ENCODE peak calls at places on chromosome 11, in nine cellular contexts. E is HFFc6; M is MM.1S; Q is activated T-cell treated with anti-CD3 and anti-CD28 coated beads, Interleukin-2, amount 50 U/mL, for 72 hours; P is NCI-H524; B is kidney; F is C1 segment of cervical spinal cord; H is iPS-NIHi11; A is aorta. O is an unnamed sample.

GRCh38 chr11:6397156-6397555 is 6.9 kb downstream of the SMPD1 start:
- DNase-seq in E (peak), M (no peak), Q (no peak), P (no peak), B (no peak), F (no peak), H (no peak), A (no peak), O (no peak)

GRCh38 chr11:92861641-92862040 is 107.8 kb upstream of the MTNR1B start:
- DNase-seq in E (no peak), M (no peak), Q (no peak), P (no peak), B (no peak), F (no peak), H (no peak), A (no peak), O (no peak)

GRCh38 chr11:68381716-68382115 is 69.3 kb downstream of the LRP5 start:
- DNase-seq in E (no peak), M (no peak), Q (no peak), P (no peak), B (no peak), F (no peak), H (no peak), A (no peak), O (no peak)

GRCh38 chr11:86214710-86215109 is 29.8 kb upstream of the EED start:
- DNase-seq in E (no peak), M (no peak), Q (peak), P (no peak), B (no peak), F (no peak), H (no peak), A (no peak), O (no peak)

GRCh38 chr11:105033344-105033743 is 1.6 kb downstream of the CASP1 start:
- DNase-seq in E (no peak), M (no peak), Q (peak), P (no peak), B (no peak), F (no peak), H (no peak), A (no peak), O (no peak)

GRCh38 chr11:12029738-12030363 is 21.4 kb upstream of the DKK3 start:
- DNase-seq in E (peak), M (no peak), Q (no peak), P (no peak), B (no peak), F (no peak), H (no peak), A (no peak), O (no peak)

GRCh38 chr11:125787827-125788226 is at the start of gene PATE3:
- DNase-seq in E (no peak), M (no peak), Q (no peak), P (no peak), B (no peak), F (no peak), H (no peak), A (no peak), O (no peak)

GRCh38 chr11:15638386-15638787 is 523.7 kb downstream of the INSC start:
- DNase-seq in E (no peak), M (no peak), Q (no peak), P (no peak), B (no peak), F (no peak), H (no peak), A (no peak), O (no peak)

GRCh38 chr11:128689946-128690745 is 3.7 kb upstream of the FLI1 start:
- DNase-seq in E (no peak), M (no peak), Q (no peak), P (no peak), B (peak), F (no peak), H (no peak), A (no peak), O (peak)

O was measured in astrocyte of the spinal cord.